ENCODE peak calls at places on chromosomes 11 and 22, in four cellular contexts. I is HCT116, R is GM12878, W is K562. N is an unnamed sample. For H3K27me3 and H3K4me1, the result is how much of the 10 kb centered on the place peaks cover.

GRCh38 chr11:96863520-96863919 is 473.7 kb downstream of the JRKL start:
- DNase-seq in W (no peak), I (no peak), R (no peak), N (no peak)

GRCh38 chr11:13227676-13228255 is 49.8 kb upstream of the BMAL1 start:
- DNase-seq in R (no peak), W (no peak), I (no peak), N (no peak)

GRCh38 chr11:995752-996420 is 40.6 kb downstream of the MUC6 start:
- DNase-seq in W (peak), I (no peak), R (peak), N (no peak)

GRCh38 chr11:129115652-129116585 is 76.2 kb downstream of the ARHGAP32 start:
- DNase-seq in R (no peak), I (peak), W (no peak), N (no peak)

GRCh38 chr11:88231894-88232482 is 56.7 kb upstream of the RAB38 start:
- DNase-seq in W (peak), I (no peak), R (no peak), N (no peak)

GRCh38 chr11:6438979-6439571 is 1.7 kb downstream of the HPX start:
- DNase-seq in I (peak), W (peak), R (no peak), N (peak)

GRCh38 chr11:128061321-128061871 is 526.0 kb downstream of the ETS1 start:
- DNase-seq in W (no peak), I (no peak), R (no peak), N (no peak)

GRCh38 chr22:29936186-29936585 is 53.2 kb downstream of the MTMR3 start:
- DNase-seq in I (no peak), R (no peak), W (no peak), N (no peak)

GRCh38 chr11:20355221-20356219 is 8.0 kb upstream of the HTATIP2 start:
- DNase-seq in R (no peak), W (peak), I (peak), N (no peak)

GRCh38 chr11:108897071-108897481 is 232.2 kb downstream of the DDX10 start:
- DNase-seq in I (peak), W (no peak), R (no peak), N (no peak)

GRCh38 chr11:65216830-65217229 is 35.1 kb downstream of the CAPN1 start:
- DNase-seq in R (no peak), I (no peak), W (no peak), N (no peak)

DNA sequence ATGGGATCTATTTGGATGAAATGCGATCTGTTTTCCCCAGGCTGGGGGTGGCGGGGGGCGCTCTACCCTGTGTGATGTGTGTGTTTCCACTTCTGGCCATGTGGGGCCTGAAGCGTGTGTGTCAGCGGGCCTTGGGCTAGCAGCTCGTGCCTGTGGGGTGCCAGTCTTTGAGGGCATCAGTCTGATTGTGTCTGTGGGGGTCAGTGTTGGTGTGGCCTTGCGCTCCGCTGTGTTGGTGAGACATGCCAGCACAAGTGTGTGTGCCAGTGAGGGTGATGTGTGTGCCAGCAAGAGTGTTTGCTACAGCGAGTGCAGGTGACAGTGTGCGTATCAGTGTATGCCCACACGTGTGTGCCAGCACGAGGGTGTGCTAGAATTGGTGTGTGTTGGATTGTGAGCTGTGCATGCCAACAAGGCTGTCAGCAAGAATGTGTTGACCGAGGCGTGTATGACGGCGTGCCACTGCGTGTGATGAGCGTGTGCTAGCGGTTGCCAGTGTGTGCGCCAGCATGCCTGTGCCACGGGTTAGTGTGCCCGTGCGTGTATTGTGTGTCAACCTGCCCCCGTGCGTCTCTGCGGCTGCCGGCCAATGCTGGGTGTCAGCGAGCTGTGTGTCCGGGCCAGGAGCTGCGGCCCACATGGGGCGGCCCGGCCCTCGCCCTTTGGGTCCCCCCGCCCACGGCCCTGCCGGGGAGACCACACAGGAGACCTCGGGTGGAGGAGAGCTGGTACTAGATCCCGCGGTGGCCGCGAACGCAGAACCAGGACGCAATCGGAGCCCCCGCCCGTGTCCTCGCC is 519 bp downstream of the ARRB1 start:
- DNase-seq in W (peak), R (no peak), I (no peak), N (no peak)
- TF ChIP-seq ZNF274 in W (no peak), R (no peak), I (no peak), N (no peak)

GRCh38 chr11:43558556-43559127 is 121.9 kb upstream of the HSD17B12 start:
- DNase-seq in W (no peak), I (no peak), R (no peak), N (no peak)
- H3K27me3 ChIP-seq in W (under half), I (half or more), R (under half), N (under half)

GRCh38 chr11:45163956-45164575 is 17.6 kb downstream of the PRDM11 start:
- DNase-seq in W (no peak), I (no peak), R (no peak), N (no peak)

GRCh38 chr11:45159781-45160365 is 13.4 kb downstream of the PRDM11 start:
- DNase-seq in R (no peak), I (no peak), W (no peak), N (no peak)

GRCh38 chr11:45162916-45163879 is 16.8 kb downstream of the PRDM11 start:
- DNase-seq in R (no peak), I (no peak), W (no peak), N (no peak)

GRCh38 chr11:45161252-45162063 is 15.0 kb downstream of the PRDM11 start:
- DNase-seq in I (no peak), W (no peak), R (no peak), N (no peak)

GRCh38 chr11:45162064-45162375 is 15.6 kb downstream of the PRDM11 start:
- DNase-seq in W (no peak), R (no peak), I (no peak), N (no peak)
- H3K4me1 ChIP-seq in W (under half), R (under half), I (under half), N (under half)

DNA sequence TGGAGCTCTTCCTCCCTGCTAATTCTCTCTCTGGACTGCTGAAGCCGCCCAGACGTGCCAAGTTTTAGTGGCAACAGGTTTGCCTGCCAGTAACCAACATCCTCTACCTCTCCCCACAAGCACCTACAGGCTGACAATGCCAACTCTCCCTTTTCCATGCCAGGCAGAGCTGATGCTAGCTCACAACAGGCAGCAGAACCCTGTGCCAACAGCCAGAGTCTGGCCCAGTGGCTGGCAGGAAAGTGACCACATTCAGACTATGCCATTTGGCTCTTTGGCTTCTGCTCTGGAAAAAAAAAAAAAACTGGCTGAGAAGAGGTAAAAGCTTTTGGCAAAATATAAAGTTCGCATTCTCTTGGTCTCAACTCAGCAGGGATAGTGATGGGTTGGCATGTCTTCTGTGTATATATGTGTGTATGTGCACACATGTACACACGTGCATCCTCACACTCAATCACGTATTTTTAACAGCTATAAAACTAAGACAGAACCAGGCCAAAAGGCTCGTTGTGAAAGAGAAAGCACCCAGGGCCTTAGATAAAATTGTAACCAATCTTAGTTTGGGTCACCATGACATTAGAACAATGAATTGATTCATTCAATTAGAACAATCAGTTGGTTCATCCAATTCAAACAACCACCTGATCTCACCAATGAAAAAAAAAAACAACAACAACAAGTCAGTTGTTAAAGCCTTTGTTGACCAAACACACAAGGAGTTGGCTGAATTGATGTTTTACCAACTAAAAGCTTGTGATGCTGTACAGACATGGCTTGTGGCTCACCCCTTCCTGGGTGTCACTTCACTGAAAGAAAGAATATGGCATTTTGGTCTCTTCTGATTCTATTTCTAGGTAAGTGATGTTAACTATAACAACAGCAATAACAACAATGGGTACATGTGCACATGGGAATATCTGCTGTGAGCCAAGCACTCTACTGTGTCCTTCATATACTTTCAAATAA is 48.6 kb downstream of the TRIM29 start:
- DNase-seq in I (no peak), W (no peak), R (no peak), N (no peak)
- TF ChIP-seq ZNF274 in I (no peak), W (no peak), R (no peak), N (no peak)

GRCh38 chr11:70510571-70510970 is 112.2 kb downstream of the CTTN start:
- DNase-seq in R (no peak), I (no peak), W (no peak), N (no peak)

GRCh38 chr11:70512716-70513115 is 114.4 kb downstream of the CTTN start:
- DNase-seq in R (no peak), I (no peak), W (no peak), N (no peak)

GRCh38 chr11:70509476-70509875 is 111.1 kb downstream of the CTTN start:
- DNase-seq in I (no peak), W (no peak), R (no peak), N (no peak)

GRCh38 chr11:70510106-70510505 is 111.8 kb downstream of the CTTN start:
- DNase-seq in R (no peak), I (no peak), W (no peak), N (no peak)

DNA sequence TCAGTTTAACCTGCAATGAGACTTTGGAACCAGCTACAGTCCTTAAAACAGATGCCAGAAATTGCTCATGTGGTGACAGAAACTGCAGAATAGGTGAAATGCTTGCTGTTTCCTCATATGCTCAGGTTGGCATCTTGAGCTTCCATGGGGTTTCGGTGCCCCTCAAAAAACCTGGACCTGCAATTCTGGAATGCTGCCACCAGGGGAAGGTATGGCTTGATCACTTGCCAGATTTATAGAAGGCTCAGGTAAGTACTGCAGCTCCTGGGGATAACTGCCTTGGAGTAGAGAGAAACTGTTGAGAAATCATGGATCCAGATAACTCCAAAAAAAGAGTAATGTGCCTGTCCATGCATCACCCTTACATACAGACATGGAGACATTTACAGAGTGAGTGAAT is 113.0 kb downstream of the CTTN start:
- DNase-seq in R (no peak), I (no peak), W (no peak), N (no peak)
- H3K27me3 ChIP-seq in R (under half), I (under half), W (under half), N (under half)

GRCh38 chr22:38257170-38257569 is 15.6 kb downstream of the TMEM184B start:
- DNase-seq in W (no peak), R (no peak), I (no peak), N (no peak)
- H3K4me1 ChIP-seq in W (under half), R (under half), I (under half), N (under half)

DNA sequence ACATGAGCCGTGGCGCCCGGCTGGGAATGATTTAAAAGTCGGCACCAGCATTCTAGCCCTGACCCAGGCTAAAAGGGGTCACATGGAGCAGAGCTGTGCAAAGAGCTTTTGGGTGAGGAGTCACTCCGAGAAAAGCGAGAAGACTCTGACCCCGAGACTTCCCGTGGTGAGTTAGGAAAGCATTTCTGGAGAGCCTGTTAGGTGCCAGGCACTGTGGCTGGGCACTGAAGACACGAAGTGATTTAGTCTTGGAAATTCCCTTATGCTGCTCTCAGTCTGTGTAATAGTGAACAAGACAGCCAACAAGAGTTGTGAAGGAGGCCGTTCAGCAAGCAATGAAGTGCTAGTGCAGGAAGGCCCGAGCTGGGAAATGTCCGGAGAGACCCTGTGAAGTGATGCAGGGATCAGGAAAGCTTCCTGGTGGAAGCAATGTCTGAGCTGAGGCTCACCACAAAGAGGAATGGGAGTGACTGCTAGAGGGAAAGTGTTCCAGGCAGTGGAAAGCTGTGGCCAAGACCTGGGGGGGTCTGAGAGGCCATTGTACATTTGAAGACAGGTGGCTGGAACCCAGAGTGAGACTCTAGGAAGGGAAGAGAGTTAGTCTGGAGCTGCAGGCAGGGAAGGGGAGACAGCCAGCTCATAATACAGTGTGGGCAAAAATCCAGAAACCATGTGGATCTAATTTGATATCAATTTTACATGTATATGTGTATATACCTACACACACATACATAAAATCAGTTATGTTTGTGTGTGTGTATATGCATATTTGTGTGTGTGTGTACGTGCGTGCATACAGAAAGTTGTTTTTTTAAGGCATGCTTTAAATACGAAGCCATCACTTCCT is 31.7 kb downstream of the MARK2 start:
- DNase-seq in I (no peak), R (no peak), W (no peak), N (no peak)
- TF ChIP-seq ZNF274 in I (no peak), R (no peak), W (no peak), N (no peak)

GRCh38 chr22:22024440-22024839 is 41.9 kb upstream of the TOP3B start:
- DNase-seq in I (no peak), W (no peak), R (no peak), N (no peak)
- H3K27me3 ChIP-seq in I (under half), W (under half), R (under half), N (half or more)

GRCh38 chr11:9753031-9753430 is 89.2 kb downstream of the SWAP70 start:
- DNase-seq in W (no peak), I (no peak), R (no peak), N (no peak)

GRCh38 chr11:9750551-9750950 is 86.7 kb downstream of the SWAP70 start:
- DNase-seq in R (no peak), I (no peak), W (no peak), N (no peak)

GRCh38 chr11:9755561-9755960 is 91.7 kb downstream of the SWAP70 start:
- DNase-seq in R (no peak), W (no peak), I (no peak), N (no peak)

GRCh38 chr11:9754041-9754471 is 90.2 kb downstream of the SWAP70 start:
- DNase-seq in R (no peak), I (no peak), W (no peak), N (no peak)

GRCh38 chr11:9752091-9752490 is 88.2 kb downstream of the SWAP70 start:
- DNase-seq in R (no peak), W (peak), I (no peak), N (no peak)
- H3K4me1 ChIP-seq in R (under half), W (under half), I (under half), N (under half)

N was measured in NT2/D1.